ENCODE peak calls at places on chromosomes 1 and 21, in four cellular contexts. B is neural progenitor cell, J is fibroblast of lung, U is K562. C is an unnamed sample.

GRCh38 chr1:95636897-95637296 is 402.9 kb downstream of the RWDD3 start:
- DNase-seq in B (no peak), J (no peak), U (no peak), C (no peak)

GRCh38 chr1:231663211-231663792 is 36.7 kb downstream of the DISC1 start:
- DNase-seq in B (no peak), J (no peak), U (no peak), C (no peak)

GRCh38 chr1:159307338-159307737 is 5.2 kb downstream of the FCER1A start:
- DNase-seq in B (no peak), J (no peak), U (no peak), C (no peak)

GRCh38 chr1:32871364-32872188 is 864 bp upstream of the FNDC5 start:
- DNase-seq in B (peak), J (no peak), U (no peak), C (no peak)

GRCh38 chr1:23341829-23342697 is 2.0 kb downstream of the HNRNPR start:
- DNase-seq in B (no peak), J (peak), U (no peak), C (peak)

GRCh38 chr1:173603056-173603591 is at the start of gene SLC9C2:
- DNase-seq in B (no peak), J (peak), U (no peak), C (peak)

GRCh38 chr1:46130144-46130543 is 2.3 kb downstream of the PIK3R3 start:
- DNase-seq in B (no peak), J (no peak), U (no peak), C (peak)

GRCh38 chr1:56414728-56415224 is 164.6 kb downstream of the PLPP3 start:
- DNase-seq in B (no peak), J (no peak), U (no peak), C (no peak)

GRCh38 chr1:47676311-47677054 is 238.6 kb downstream of the FOXD2 start:
- DNase-seq in B (no peak), J (no peak), U (no peak), C (no peak)

DNA sequence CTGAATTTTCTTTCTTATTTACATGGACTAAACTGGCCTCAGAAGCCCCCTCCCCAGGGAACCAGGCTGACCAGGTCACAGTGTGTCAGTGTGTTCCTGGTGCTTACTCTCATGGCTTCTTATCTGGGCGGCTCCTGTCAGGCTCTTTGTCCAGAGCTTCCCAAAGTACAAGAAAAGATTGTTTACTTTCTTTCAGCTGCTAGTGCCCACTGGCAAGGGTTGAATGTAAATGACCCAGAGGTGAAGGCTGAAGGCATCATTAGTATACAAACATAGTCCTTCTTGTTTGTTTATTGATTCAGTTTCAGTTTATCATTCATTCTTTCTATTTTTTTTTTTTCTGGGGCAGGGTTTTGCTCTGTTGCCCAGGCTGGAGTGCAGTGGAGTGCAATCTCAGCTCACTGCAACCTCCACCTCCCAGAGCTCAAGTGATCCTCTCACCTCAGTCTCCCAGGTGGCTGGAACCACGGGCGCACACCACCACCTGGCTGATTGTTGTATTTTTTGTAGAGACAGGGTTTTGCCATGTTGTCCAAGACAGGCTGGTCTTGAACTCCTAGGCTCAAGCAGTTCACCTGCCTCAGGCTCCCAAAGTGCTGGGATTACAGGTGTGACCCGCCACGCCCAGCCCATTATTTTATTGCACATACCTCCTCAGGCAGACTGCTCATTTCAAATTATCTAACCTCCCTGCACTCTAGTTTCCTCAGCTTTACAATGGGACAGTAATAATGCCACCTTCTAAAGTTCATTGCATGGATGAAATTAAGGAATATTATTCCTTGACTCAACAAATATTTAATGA is 9.8 kb upstream of the KDM4A start:
- DNase-seq in B (no peak), J (no peak), U (no peak), C (no peak)
- H3K4me2 ChIP-seq in B (no peak), J (no peak), U (no peak), C (no peak)

GRCh38 chr1:3606779-3607702 is 4.3 kb downstream of the MEGF6 start:
- DNase-seq in B (no peak), J (no peak), U (no peak), C (no peak)

GRCh38 chr1:3609016-3609768 is 2.1 kb downstream of the MEGF6 start:
- DNase-seq in B (no peak), J (no peak), U (no peak), C (no peak)

GRCh38 chr1:3607703-3608065 is 3.6 kb downstream of the MEGF6 start:
- DNase-seq in B (peak), J (no peak), U (no peak), C (no peak)

GRCh38 chr1:3609769-3610157 is 1.5 kb downstream of the MEGF6 start:
- DNase-seq in B (peak), J (no peak), U (no peak), C (no peak)

DNA sequence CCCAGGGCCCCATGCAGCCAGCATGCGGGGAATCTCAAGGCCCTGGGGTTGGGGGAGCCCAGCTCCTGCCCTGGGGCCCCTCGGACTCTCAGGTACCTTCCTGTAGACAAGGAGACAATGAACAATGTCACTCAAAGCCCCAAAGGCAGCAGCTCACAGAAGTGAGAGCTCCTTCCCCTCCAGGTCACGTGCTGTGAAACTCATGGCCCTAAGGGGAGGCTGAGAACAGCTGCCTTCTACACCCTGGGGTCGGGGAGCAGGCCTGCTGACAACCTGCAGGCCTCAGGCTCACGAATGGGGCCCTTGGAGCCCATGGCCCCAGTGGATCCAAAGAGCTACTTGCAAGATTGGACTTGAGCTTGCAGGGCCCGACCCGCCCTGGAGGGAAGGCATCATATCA is 3.2 kb downstream of the MEGF6 start:
- DNase-seq in B (no peak), J (no peak), U (no peak), C (no peak)
- H2AFZ ChIP-seq in B (no peak), J (no peak), U (no peak), C (no peak)

GRCh38 chr21:42234464-42235241 is 15.7 kb downstream of the ABCG1 start:
- DNase-seq in B (peak), J (peak), U (peak), C (peak)

GRCh38 chr21:42232176-42232825 is 13.4 kb downstream of the ABCG1 start:
- DNase-seq in B (no peak), J (no peak), U (no peak), C (peak)

GRCh38 chr21:42234026-42234425 is 15.1 kb downstream of the ABCG1 start:
- DNase-seq in B (peak), J (no peak), U (no peak), C (no peak)

GRCh38 chr21:42231761-42232160 is 12.8 kb downstream of the ABCG1 start:
- DNase-seq in B (no peak), J (no peak), U (no peak), C (no peak)

DNA sequence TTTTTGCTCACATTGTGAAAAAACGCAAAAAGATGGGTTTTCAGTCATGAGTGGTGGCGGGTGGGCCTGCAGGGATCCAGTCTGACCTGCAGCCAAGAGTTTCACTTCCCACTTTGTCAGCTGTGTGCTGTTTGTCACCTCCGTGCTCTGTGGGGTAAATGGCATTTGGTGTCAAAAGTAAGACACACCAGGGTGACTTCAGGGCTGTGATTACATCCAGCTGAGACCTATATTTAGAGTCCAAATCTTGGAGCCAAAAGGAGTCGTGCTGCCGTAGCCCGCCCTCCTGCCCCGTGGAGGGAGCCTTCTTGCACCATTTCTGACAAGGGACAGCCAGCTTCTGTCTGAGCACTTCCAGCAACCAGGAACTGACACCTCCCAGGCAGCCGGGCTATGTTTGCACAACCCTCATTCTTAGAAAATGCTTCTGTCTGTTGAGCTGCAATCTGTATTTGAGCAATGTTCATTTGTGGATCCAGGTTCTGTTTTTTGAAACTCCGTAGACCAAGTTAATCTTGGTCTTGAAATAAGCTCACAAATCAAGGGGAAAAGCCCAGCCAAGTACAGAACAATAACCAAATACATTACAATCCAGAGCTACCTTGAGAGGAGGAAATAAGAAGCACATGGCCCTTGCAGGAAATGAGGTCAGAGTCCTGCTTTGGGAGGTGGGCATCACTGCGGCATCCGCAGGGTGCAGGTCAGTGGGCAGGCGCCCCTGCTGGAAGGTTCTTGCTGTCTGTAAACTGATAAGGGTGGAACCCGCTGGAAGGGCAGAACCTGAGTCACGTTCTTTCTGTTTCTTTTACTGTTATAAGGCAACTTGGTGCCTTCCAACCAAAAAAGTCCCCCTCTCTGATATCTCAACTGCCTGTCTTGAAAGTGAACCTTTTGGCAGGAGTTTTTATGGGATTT is 14.4 kb downstream of the ABCG1 start:
- DNase-seq in B (no peak), J (no peak), U (peak), C (peak)
- TF ChIP-seq CTCF in B (peak), J (no peak), U (peak), C (peak)

GRCh38 chr21:45577806-45578801 is 35.9 kb upstream of the SLC19A1 start:
- DNase-seq in B (no peak), J (no peak), U (peak), C (no peak)

GRCh38 chr21:45575304-45575992 is 33.2 kb upstream of the SLC19A1 start:
- DNase-seq in B (no peak), J (no peak), U (no peak), C (no peak)

GRCh38 chr21:45576838-45577737 is 34.8 kb upstream of the SLC19A1 start:
- DNase-seq in B (no peak), J (no peak), U (no peak), C (no peak)

GRCh38 chr21:45574691-45575090 is 32.5 kb upstream of the SLC19A1 start:
- DNase-seq in B (no peak), J (no peak), U (no peak), C (no peak)

DNA sequence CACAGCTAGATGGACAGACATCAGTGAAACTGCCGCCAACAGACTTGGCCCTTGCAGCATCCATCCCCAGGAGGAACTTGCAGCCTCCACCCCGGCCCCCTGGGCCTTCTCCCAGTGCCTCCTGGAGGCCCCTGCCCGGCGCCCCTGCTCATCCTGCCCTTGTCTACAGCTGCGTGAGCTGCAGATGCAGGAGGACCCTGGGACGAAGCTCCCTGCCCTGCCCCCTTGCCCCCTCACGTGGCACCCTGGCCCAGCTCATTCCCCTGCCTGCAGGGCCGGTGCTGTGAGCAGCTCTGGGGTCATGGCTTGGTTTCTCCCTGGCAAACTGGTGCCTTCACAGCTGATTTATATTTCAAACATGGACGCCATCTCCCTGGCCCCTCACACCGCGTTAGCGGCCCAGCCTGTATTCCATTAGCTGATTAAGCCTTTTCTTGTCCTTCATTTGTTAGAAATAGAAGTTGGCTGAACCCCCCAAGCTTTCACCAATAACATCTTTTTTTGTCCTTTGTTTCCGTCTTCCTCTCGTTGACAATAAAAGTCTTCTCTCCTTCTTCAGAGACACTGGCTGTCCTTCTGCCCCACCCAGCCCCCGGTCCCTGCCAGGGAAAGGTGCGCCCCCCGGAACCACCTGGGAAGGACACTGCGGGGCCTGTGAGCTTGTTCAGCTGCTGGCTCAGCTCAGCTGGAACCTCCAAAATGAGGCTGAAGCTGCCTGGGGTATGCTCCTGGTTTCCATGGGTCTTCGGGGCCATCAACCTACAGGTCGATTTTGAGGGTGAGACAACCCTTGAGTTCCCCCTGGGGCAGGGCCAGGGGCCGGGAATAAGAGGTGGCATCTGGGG is 34.0 kb upstream of the SLC19A1 start:
- DNase-seq in B (no peak), J (no peak), U (no peak), C (no peak)
- H3K4me2 ChIP-seq in B (no peak), J (no peak), U (no peak), C (no peak)

GRCh38 chr1:80533775-80534314 is 1266.9 kb upstream of the ADGRL2 start:
- DNase-seq in B (no peak), J (no peak), U (no peak), C (no peak)

GRCh38 chr1:80534606-80535360 is 1266.0 kb upstream of the ADGRL2 start:
- DNase-seq in B (no peak), J (peak), U (no peak), C (no peak)

GRCh38 chr1:80535446-80535845 is 1265.3 kb upstream of the ADGRL2 start:
- DNase-seq in B (peak), J (no peak), U (no peak), C (no peak)

GRCh38 chr1:80531182-80531581 is 1269.6 kb upstream of the ADGRL2 start:
- DNase-seq in B (no peak), J (peak), U (no peak), C (no peak)

DNA sequence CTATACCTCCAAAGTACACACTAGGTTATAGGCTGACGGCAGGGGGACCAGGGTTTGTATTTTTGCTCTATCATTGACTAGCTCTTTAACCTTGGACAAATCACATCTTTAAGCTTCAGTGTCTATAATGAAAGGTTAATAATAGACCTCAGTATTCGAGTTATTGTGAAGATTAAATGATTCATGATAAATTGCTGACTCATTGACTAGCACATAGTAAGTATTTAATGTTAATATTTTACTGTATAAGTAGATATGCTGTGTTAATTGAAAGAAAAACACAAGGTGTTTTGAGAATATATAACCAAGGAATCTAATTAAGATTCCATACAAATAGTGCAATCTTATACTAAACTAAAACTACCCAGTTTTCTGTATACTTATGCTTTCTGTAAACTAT is 1267.6 kb upstream of the ADGRL2 start:
- DNase-seq in B (no peak), J (no peak), U (no peak), C (no peak)
- H2AFZ ChIP-seq in B (no peak), J (no peak), U (no peak), C (no peak)